ENCODE peak calls at places on chromosomes 3 and 15, in seven cellular contexts. R is mesothelial cell of epicardium; P is NCI-H2081; Z is GM23248; D is NCI-H1092; L is endothelial cell; N is activated naive CD4-positive, alpha-beta T cell treated with anti-CD3 and anti-CD28 coated beads, Interleukin-2, amount 50 U/mL, for 72 hours. W is an unnamed sample.

GRCh38 chr3:125054436-125055164 is 1.2 kb downstream of the HEG1 start:
- DNase-seq in D (no peak), Z (peak), R (no peak), L (no peak), P (no peak), N (no peak), W (no peak)

GRCh38 chr15:72737723-72738122 is 45.8 kb downstream of the ADPGK start:
- DNase-seq in D (no peak), R (no peak), P (no peak), L (no peak), N (no peak), Z (peak), W (no peak)

GRCh38 chr15:87793736-87794135 is 462.8 kb downstream of the NTRK3 start:
- DNase-seq in L (no peak), R (no peak), D (no peak), Z (no peak), P (no peak), N (no peak), W (no peak)

GRCh38 chr15:45181491-45182285 is 6.1 kb downstream of the SHF start:
- DNase-seq in P (no peak), N (no peak), Z (no peak), L (no peak), D (no peak), R (no peak), W (no peak)

GRCh38 chr15:74808073-74808839 is 4.4 kb upstream of the LMAN1L start:
- DNase-seq in D (no peak), N (no peak), P (no peak), Z (no peak), L (no peak), R (no peak), W (no peak)

GRCh38 chr3:114456742-114457141 is 162.9 kb downstream of the TIGIT start:
- DNase-seq in N (no peak), L (no peak), P (no peak), Z (no peak), R (no peak), D (no peak), W (no peak)

GRCh38 chr3:61903931-61904657 is 342.7 kb downstream of the PTPRG start:
- DNase-seq in R (no peak), P (peak), L (no peak), Z (peak), D (no peak), N (no peak), W (no peak)

GRCh38 chr3:151168269-151169094 is 34.5 kb downstream of the GPR171 start:
- DNase-seq in Z (peak), N (peak), L (peak), R (peak), P (peak), D (peak), W (peak)

GRCh38 chr3:48301814-48302194 is 31.7 kb downstream of the SPINK8 start:
- DNase-seq in R (no peak), N (no peak), L (no peak), D (peak), P (peak), Z (peak), W (peak)

GRCh38 chr15:93321881-93322282 is 232.9 kb upstream of the RGMA start:
- DNase-seq in N (no peak), Z (no peak), L (no peak), R (peak), P (no peak), D (no peak), W (no peak)

GRCh38 chr15:67690936-67691335 is 134.4 kb upstream of the SKOR1 start:
- DNase-seq in D (no peak), L (no peak), Z (peak), N (no peak), R (no peak), P (no peak), W (no peak)

GRCh38 chr3:105899528-105899927 is 30.7 kb upstream of the CBLB start:
- DNase-seq in Z (peak), R (no peak), P (no peak), D (no peak), N (no peak), L (no peak), W (peak)

GRCh38 chr3:195774917-195775316 is 36.8 kb downstream of the MUC4 start:
- DNase-seq in P (peak), N (peak), D (no peak), Z (peak), R (no peak), L (peak), W (no peak)

GRCh38 chr3:9385209-9385936 is 12.0 kb upstream of the SETD5 start:
- DNase-seq in D (no peak), R (no peak), Z (no peak), N (no peak), P (no peak), L (no peak), W (no peak)

GRCh38 chr3:196055683-196056270 is 26.1 kb downstream of the TFRC start:
- DNase-seq in P (no peak), R (no peak), D (no peak), Z (no peak), L (no peak), N (no peak), W (no peak)

GRCh38 chr3:14152233-14152962 is 26.0 kb downstream of the XPC start:
- DNase-seq in R (no peak), D (no peak), P (no peak), N (no peak), Z (no peak), L (no peak), W (no peak)

GRCh38 chr3:138325990-138326389 is 3.7 kb downstream of the NME9 start:
- DNase-seq in D (no peak), Z (no peak), R (no peak), P (no peak), N (no peak), L (no peak), W (no peak)

GRCh38 chr3:193572426-193572908 is 17.8 kb upstream of the ATP13A4 start:
- DNase-seq in P (peak), N (peak), R (peak), D (peak), L (peak), Z (peak), W (peak)

GRCh38 chr15:68209735-68210408 is 4.7 kb upstream of the CALML4 start:
- DNase-seq in P (no peak), Z (no peak), L (no peak), N (no peak), R (no peak), D (no peak), W (no peak)

GRCh38 chr15:95620934-95621579 is 709.4 kb upstream of the NR2F2 start:
- DNase-seq in R (no peak), N (peak), P (no peak), Z (peak), L (no peak), D (no peak), W (no peak)

GRCh38 chr3:40847571-40847992 is 322.8 kb downstream of the ZNF621 start:
- DNase-seq in R (no peak), D (no peak), L (peak), N (no peak), P (no peak), Z (no peak), W (no peak)

GRCh38 chr3:12042638-12043037 is 38.5 kb downstream of the SYN2 start:
- DNase-seq in Z (no peak), L (no peak), P (no peak), N (no peak), D (no peak), R (no peak), W (no peak)

GRCh38 chr3:21801631-21802030 is 50.6 kb upstream of the ZNF385D start:
- DNase-seq in P (no peak), Z (no peak), R (no peak), N (no peak), D (no peak), L (no peak), W (no peak)

GRCh38 chr3:133136114-133137041 is 98.2 kb downstream of the TMEM108 start:
- DNase-seq in D (no peak), R (no peak), L (no peak), Z (peak), N (no peak), P (peak), W (no peak)

GRCh38 chr3:88005066-88005465 is 53.7 kb downstream of the CGGBP1 start:
- DNase-seq in P (peak), D (no peak), N (no peak), L (no peak), Z (peak), R (no peak), W (peak)

GRCh38 chr3:165519687-165520086 is 317.5 kb downstream of the BCHE start:
- DNase-seq in L (no peak), D (no peak), N (no peak), Z (no peak), P (no peak), R (no peak), W (no peak)

GRCh38 chr15:40838756-40839155 is 5.1 kb upstream of the SPINT1 start:
- DNase-seq in N (no peak), Z (peak), R (no peak), P (no peak), D (no peak), L (no peak), W (no peak)

GRCh38 chr3:72288955-72289707 is 504.2 kb upstream of the PROK2 start:
- DNase-seq in P (no peak), L (no peak), R (peak), Z (peak), N (no peak), D (no peak), W (no peak)

GRCh38 chr3:184320099-184320445 is 5.7 kb downstream of the EIF4G1 start:
- DNase-seq in Z (peak), L (no peak), P (peak), N (peak), D (peak), R (no peak), W (peak)

GRCh38 chr15:49706805-49707204 is 86.0 kb downstream of the DTWD1 start:
- DNase-seq in L (no peak), R (no peak), D (no peak), Z (no peak), P (no peak), N (no peak), W (no peak)

GRCh38 chr3:144167634-144168033 is 196.0 kb downstream of the DIPK2A start:
- DNase-seq in L (no peak), Z (no peak), P (no peak), D (no peak), N (no peak), R (no peak), W (no peak)

GRCh38 chr3:105634719-105635118 is 234.1 kb downstream of the CBLB start:
- DNase-seq in R (no peak), L (no peak), P (no peak), N (no peak), D (no peak), Z (no peak), W (no peak)

GRCh38 chr3:98986073-98986472 is 84.6 kb upstream of the DCBLD2 start:
- DNase-seq in L (peak), Z (peak), R (no peak), N (no peak), P (no peak), D (no peak), W (peak)

GRCh38 chr3:31353166-31353565 is 179.6 kb upstream of the STT3B start:
- DNase-seq in D (no peak), P (no peak), L (no peak), N (no peak), Z (no peak), R (no peak), W (no peak)

GRCh38 chr15:63198315-63198714 is 8.9 kb downstream of the RAB8B start:
- DNase-seq in R (no peak), P (no peak), L (no peak), D (no peak), Z (peak), N (no peak), W (no peak)

GRCh38 chr15:45790325-45790943 is 155.6 kb downstream of the SQOR start:
- DNase-seq in Z (peak), D (no peak), P (peak), N (peak), R (no peak), L (peak), W (peak)

GRCh38 chr3:169477790-169478189 is 185.7 kb downstream of the MECOM start:
- DNase-seq in L (no peak), N (no peak), Z (no peak), R (no peak), P (no peak), D (no peak), W (no peak)

GRCh38 chr3:139299261-139300132 is 44.3 kb upstream of the MRPS22 start:
- DNase-seq in P (no peak), Z (peak), R (no peak), L (no peak), D (no peak), N (no peak), W (peak)

GRCh38 chr15:31131853-31132375 is 30.4 kb upstream of the TRPM1 start:
- DNase-seq in N (no peak), R (no peak), L (no peak), Z (no peak), P (no peak), D (no peak), W (no peak)

W was measured in HTR-8/SVneo.